ENCODE peak calls at places on chromosome 19, in five cellular contexts. Q is BE2C, X is GM23248, N is upper lobe of left lung, U is kidney glomerular epithelial cell. S is an unnamed sample.

GRCh38 chr19:30557927-30558557 is 185.9 kb downstream of the ZNF536 start:
- DNase-seq in Q (no peak), X (no peak), N (no peak), U (no peak), S (no peak)

GRCh38 chr19:16608290-16608704 is 19.7 kb downstream of the MED26 start:
- DNase-seq in Q (no peak), X (peak; percentile 94), N (peak; percentile 67), U (peak; percentile 26), S (peak; percentile 75)

GRCh38 chr19:52028027-52028779 is at the start of gene ZNF614:
- DNase-seq in Q (peak; percentile 87), X (peak; percentile 97), N (peak; percentile 88), U (peak; percentile 92), S (peak; percentile 92)

GRCh38 chr19:30602661-30603322 is 230.6 kb downstream of the ZNF536 start:
- DNase-seq in Q (peak; percentile 43), X (no peak), N (no peak), U (no peak), S (no peak)

GRCh38 chr19:8468761-8469458 is 24.1 kb downstream of the HNRNPM start:
- DNase-seq in Q (no peak), X (no peak), N (no peak), U (no peak), S (no peak)

GRCh38 chr19:58577581-58578429 is 4.7 kb upstream of the MZF1 start:
- DNase-seq in Q (no peak), X (no peak), N (peak; percentile 12), U (no peak), S (no peak)

GRCh38 chr19:55581828-55582223 is 1.2 kb upstream of the ZNF579 start:
- DNase-seq in Q (no peak), X (peak; percentile 14), N (no peak), U (peak; percentile 99), S (no peak)

GRCh38 chr19:4547303-4548237 is 7.7 kb upstream of the LRG1 start:
- DNase-seq in Q (peak; percentile 47), X (peak; percentile 23), N (peak; percentile 51), U (no peak), S (peak; percentile 26)

S was measured in endothelial cell of umbilical vein.